ENCODE peak calls at places on chromosomes 3 and 15, in four cellular contexts. V is psoas muscle, L is astrocyte of the spinal cord, I is foreskin fibroblast. W is an unnamed sample.

GRCh38 chr3:75260-75659 is 121.3 kb upstream of the CHL1 start:
- DNase-seq in V (no peak), L (peak), I (no peak), W (no peak)

GRCh38 chr3:54621181-54621580 is 306.7 kb downstream of the LRTM1 start:
- DNase-seq in V (no peak), L (no peak), I (no peak), W (no peak)

GRCh38 chr3:172697558-172697957 is 13.3 kb downstream of the NCEH1 start:
- DNase-seq in V (no peak), L (no peak), I (no peak), W (no peak)

GRCh38 chr3:71469131-71469430 is 114.4 kb downstream of the FOXP1 start:
- DNase-seq in V (no peak), L (peak), I (no peak), W (no peak)

GRCh38 chr15:26223720-26224119 is 360.6 kb upstream of the ATP10A start:
- DNase-seq in V (no peak), L (no peak), I (no peak), W (no peak)

GRCh38 chr15:77402740-77403379 is 17.0 kb downstream of the PEAK1 start:
- DNase-seq in V (no peak), L (peak), I (peak), W (no peak)

GRCh38 chr3:11282250-11283125 is 10.3 kb downstream of the ATG7 start:
- DNase-seq in V (peak), L (peak), I (peak), W (no peak)

GRCh38 chr3:123656691-123657090 is 71.8 kb upstream of the HACD2 start:
- DNase-seq in V (no peak), L (no peak), I (no peak), W (no peak)

GRCh38 chr3:197088370-197088769 is 58.8 kb upstream of the MELTF start:
- DNase-seq in V (no peak), L (no peak), I (no peak), W (no peak)

GRCh38 chr3:99920530-99921376 is 103.1 kb downstream of the CMSS1 start:
- DNase-seq in V (peak), L (peak), I (peak), W (peak)

GRCh38 chr3:83065861-83066260 is 1304.4 kb upstream of the GBE1 start:
- DNase-seq in V (no peak), L (peak), I (no peak), W (no peak)

GRCh38 chr3:152219225-152219624 is 49.5 kb upstream of the MBNL1 start:
- DNase-seq in V (no peak), L (no peak), I (peak), W (no peak)

GRCh38 chr3:123124936-123125335 is 58.1 kb downstream of the PDIA5 start:
- DNase-seq in V (no peak), L (no peak), I (peak), W (no peak)

GRCh38 chr15:22895465-22896190 is 57.2 kb downstream of the NIPA2 start:
- DNase-seq in V (no peak), L (peak), I (peak), W (no peak)

GRCh38 chr3:45225465-45226205 is 452 bp downstream of the TMEM158 start:
- DNase-seq in V (peak), L (no peak), I (peak), W (no peak)

GRCh38 chr15:31831596-31831995 is 198.7 kb upstream of the CHRNA7 start:
- DNase-seq in V (no peak), L (no peak), I (no peak), W (no peak)

GRCh38 chr3:49867871-49868321 is 1.8 kb downstream of the CAMKV start:
- DNase-seq in V (no peak), L (peak), I (peak), W (no peak)

GRCh38 chr3:146142757-146143156 is 18.2 kb downstream of the PLOD2 start:
- DNase-seq in V (no peak), L (peak), I (peak), W (no peak)

GRCh38 chr3:17432237-17432636 is 310.2 kb downstream of the TBC1D5 start:
- DNase-seq in V (no peak), L (no peak), I (peak), W (no peak)

GRCh38 chr15:74252291-74253080 is 16.4 kb downstream of the CCDC33 start:
- DNase-seq in V (no peak), L (peak), I (peak), W (no peak)

GRCh38 chr3:90054306-90054705 is 946.9 kb downstream of the EPHA3 start:
- DNase-seq in V (no peak), L (no peak), I (peak), W (no peak)

GRCh38 chr15:47289667-47290066 is 427.6 kb upstream of the SEMA6D start:
- DNase-seq in V (no peak), L (no peak), I (no peak), W (no peak)

GRCh38 chr3:86929046-86929445 is 61.9 kb downstream of the VGLL3 start:
- DNase-seq in V (no peak), L (no peak), I (peak), W (no peak)

GRCh38 chr3:126982522-126983175 is at the start of gene PLXNA1:
- DNase-seq in V (peak), L (peak), I (peak), W (peak)

GRCh38 chr3:56053727-56054126 is 414.5 kb downstream of the ERC2 start:
- DNase-seq in V (no peak), L (no peak), I (no peak), W (no peak)

GRCh38 chr15:33086500-33087141 is 107.9 kb downstream of the FMN1 start:
- DNase-seq in V (no peak), L (peak), I (peak), W (no peak)

GRCh38 chr3:11452988-11453847 is 181.0 kb downstream of the ATG7 start:
- DNase-seq in V (no peak), L (peak), I (peak), W (no peak)

GRCh38 chr15:71116942-71117341 is 1.7 kb downstream of the THSD4 start:
- DNase-seq in V (no peak), L (no peak), I (peak), W (no peak)

GRCh38 chr3:111952866-111953450 is 25.9 kb upstream of the ABHD10 start:
- DNase-seq in V (no peak), L (no peak), I (no peak), W (no peak)

GRCh38 chr3:21017115-21017852 is 733.7 kb downstream of the ZNF385D start:
- DNase-seq in V (no peak), L (no peak), I (no peak), W (no peak)

GRCh38 chr3:63727248-63727647 is 74.8 kb downstream of the SNTN start:
- DNase-seq in V (no peak), L (no peak), I (peak), W (no peak)

GRCh38 chr3:193240850-193241706 is at the start of gene PLAAT1:
- DNase-seq in V (peak), L (peak), I (peak), W (peak)

GRCh38 chr3:42721690-42722089 is 19.1 kb upstream of the HHATL start:
- DNase-seq in V (no peak), L (no peak), I (no peak), W (no peak)

GRCh38 chr3:74009961-74010859 is 385.5 kb upstream of the PDZRN3 start:
- DNase-seq in V (no peak), L (no peak), I (no peak), W (no peak)

GRCh38 chr3:190721330-190721729 is 141.2 kb downstream of the GMNC start:
- DNase-seq in V (no peak), L (no peak), I (no peak), W (no peak)

GRCh38 chr3:187811580-187812250 is 66.4 kb upstream of the BCL6 start:
- DNase-seq in V (no peak), L (peak), I (peak), W (no peak)

GRCh38 chr15:49145651-49146609 is 9.5 kb downstream of the COPS2 start:
- DNase-seq in V (no peak), L (peak), I (peak), W (no peak)

GRCh38 chr3:85148056-85148455 is 189.3 kb downstream of the CADM2 start:
- DNase-seq in V (no peak), L (no peak), I (no peak), W (no peak)

GRCh38 chr3:120018299-120018698 is 75.9 kb downstream of the GSK3B start:
- DNase-seq in V (no peak), L (no peak), I (no peak), W (no peak)

DNA sequence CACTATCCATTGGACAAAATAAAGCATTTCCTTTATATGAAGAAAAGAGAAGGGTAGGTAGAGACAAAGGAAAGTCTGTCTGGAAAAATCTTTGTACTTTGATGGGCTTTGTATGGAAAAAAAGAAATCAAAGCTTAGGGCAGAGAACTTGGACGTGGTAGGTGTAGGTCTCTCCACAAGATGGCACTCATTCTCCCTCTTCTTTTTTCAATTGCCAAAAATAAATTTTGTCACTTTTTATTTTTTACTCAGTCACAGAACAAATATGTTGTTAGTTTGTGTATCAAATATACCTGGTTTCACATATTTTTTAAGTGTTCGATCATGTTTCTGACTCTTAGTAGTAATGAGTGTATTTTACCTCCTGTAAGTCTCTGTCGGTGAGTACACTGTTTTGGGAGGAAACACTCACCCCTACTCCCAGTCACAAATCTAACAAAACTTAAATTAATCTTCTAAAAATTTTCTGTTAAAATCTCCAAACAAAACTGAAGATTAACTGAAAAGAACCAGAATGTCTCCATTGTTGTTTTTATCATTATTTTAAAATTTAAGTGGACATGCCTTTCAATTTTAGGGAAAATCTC is 415.8 kb upstream of the GOLIM4 start:
- DNase-seq in V (no peak), L (peak), I (peak), W (no peak)
- TF ChIP-seq CTCF in V (peak), L (peak), I (peak), W (peak)

DNA sequence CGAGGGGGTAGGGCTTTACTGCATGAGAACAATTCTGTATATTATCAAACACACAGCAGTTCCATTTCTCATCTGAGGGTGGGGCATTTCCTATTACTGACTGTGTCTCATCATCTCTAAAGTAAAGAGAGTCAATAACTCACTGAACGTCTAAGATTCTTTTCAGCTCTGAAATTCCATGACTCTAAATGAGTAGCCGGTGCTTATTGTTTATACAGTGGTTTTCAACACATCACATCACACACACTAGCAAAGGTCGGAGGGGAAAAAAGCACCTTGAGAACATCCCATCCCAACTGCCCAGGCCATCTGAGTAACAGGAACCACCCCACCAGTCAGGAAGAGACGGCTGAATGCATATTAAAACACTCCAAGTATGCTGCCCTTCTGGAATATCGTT is 196.0 kb downstream of the SUCLG2 start:
- DNase-seq in V (no peak), L (peak), I (peak), W (no peak)
- TF ChIP-seq CTCF in V (no peak), L (peak), I (peak), W (no peak)

DNA sequence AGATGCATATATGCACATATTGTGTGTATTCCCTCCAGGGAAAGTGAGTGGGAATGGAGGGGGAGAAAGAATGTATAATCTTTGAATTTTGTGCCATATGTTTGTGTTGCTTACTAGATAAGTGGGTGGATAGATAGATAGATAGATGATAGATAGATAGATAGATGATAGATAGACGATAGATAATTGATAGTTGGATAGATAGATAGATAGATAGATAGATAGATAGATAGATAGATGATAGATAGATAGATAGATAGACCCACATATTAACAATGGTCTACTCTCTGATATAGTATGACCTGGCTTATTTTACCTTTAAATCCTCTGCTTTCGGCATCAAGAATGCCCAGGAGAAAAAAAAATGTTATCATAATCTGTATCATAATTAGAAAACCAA is 21.2 kb downstream of the GJD2 start:
- DNase-seq in V (no peak), L (no peak), I (no peak), W (no peak)
- TF ChIP-seq CTCF in V (no peak), L (no peak), I (no peak), W (no peak)

GRCh38 chr3:153259956-153260355 is 97.9 kb downstream of the RAP2B start:
- DNase-seq in V (no peak), L (peak), I (no peak), W (no peak)
- TF ChIP-seq CTCF in V (no peak), L (no peak), I (no peak), W (no peak)

GRCh38 chr15:51286816-51287215 is 51.6 kb downstream of the CYP19A1 start:
- DNase-seq in V (no peak), L (no peak), I (no peak), W (no peak)
- TF ChIP-seq CTCF in V (no peak), L (no peak), I (no peak), W (no peak)

W was measured in right lobe of liver.